ENCODE peak calls at places on chromosomes 2 and 18, in four cellular contexts. S is transverse colon; G is CD8-positive, alpha-beta T cell; V is HCT116. E is an unnamed sample. For H3K4me1 and H3K27me3, the result is how much of the 10 kb centered on the place peaks cover.

GRCh38 chr2:176140520-176141317 is 10.6 kb upstream of the HOXD4 start:
- DNase-seq in S (peak), G (peak), V (peak), E (no peak)

GRCh38 chr2:228728961-228729360 is 542.1 kb downstream of the PID1 start:
- DNase-seq in V (no peak), G (no peak), S (no peak), E (no peak)

GRCh38 chr2:128805237-128805636 is 486.6 kb upstream of the HS6ST1 start:
- DNase-seq in V (no peak), S (no peak), G (no peak), E (no peak)

GRCh38 chr2:200081221-200081620 is 125.8 kb downstream of the MAIP1 start:
- DNase-seq in S (no peak), G (no peak), V (no peak), E (no peak)

GRCh38 chr2:112833532-112833931 is 3.0 kb downstream of the IL1B start:
- DNase-seq in V (no peak), G (no peak), S (no peak), E (no peak)

GRCh38 chr2:47833516-47833968 is 50.6 kb downstream of the MSH6 start:
- DNase-seq in V (no peak), S (no peak), G (no peak), E (no peak)

GRCh38 chr2:188039307-188039706 is 252.4 kb upstream of the GULP1 start:
- DNase-seq in S (no peak), G (no peak), V (no peak), E (no peak)

GRCh38 chr2:233438573-233439147 is 84.4 kb downstream of the DGKD start:
- DNase-seq in G (no peak), S (no peak), V (no peak), E (no peak)

GRCh38 chr2:225103737-225104141 is 61.5 kb upstream of the DOCK10 start:
- DNase-seq in G (no peak), S (no peak), V (no peak), E (no peak)

GRCh38 chr2:213065583-213066444 is 85.6 kb downstream of the IKZF2 start:
- DNase-seq in G (no peak), V (no peak), S (peak), E (no peak)

GRCh38 chr2:205130111-205130829 is 552.0 kb upstream of the NRP2 start:
- DNase-seq in S (no peak), G (no peak), V (no peak), E (no peak)

GRCh38 chr2:109638807-109639206 is 24.6 kb downstream of the SOWAHC start:
- DNase-seq in V (no peak), S (no peak), G (no peak), E (no peak)

GRCh38 chr2:109129921-109130725 is 1.1 kb downstream of the SH3RF3 start:
- DNase-seq in G (no peak), V (no peak), S (peak), E (no peak)

GRCh38 chr18:80105369-80106167 is 3.5 kb upstream of the ADNP2 start:
- DNase-seq in V (no peak), G (no peak), S (no peak), E (no peak)

GRCh38 chr18:70377317-70377799 is 88.5 kb downstream of the SOCS6 start:
- DNase-seq in G (no peak), V (no peak), S (no peak), E (no peak)

GRCh38 chr2:16393483-16394071 is 272.1 kb downstream of the CYRIA start:
- DNase-seq in G (no peak), V (no peak), S (no peak), E (no peak)

GRCh38 chr2:235026649-235027557 is 75.1 kb downstream of the SH3BP4 start:
- DNase-seq in V (peak), G (no peak), S (peak), E (no peak)

GRCh38 chr18:12442946-12443345 is 35.2 kb downstream of the PRELID3A start:
- DNase-seq in S (no peak), V (no peak), G (no peak), E (no peak)

GRCh38 chr2:216006164-216006663 is 7.1 kb downstream of the MREG start:
- DNase-seq in G (peak), V (no peak), S (peak), E (no peak)

GRCh38 chr2:83112863-83113262 is 1346.2 kb downstream of the SUCLG1 start:
- DNase-seq in V (no peak), S (no peak), G (no peak), E (no peak)

GRCh38 chr2:178510388-178510787 is 30.1 kb downstream of the PLEKHA3 start:
- DNase-seq in G (no peak), S (no peak), V (no peak), E (no peak)

GRCh38 chr2:72340665-72341064 is 193.0 kb upstream of the CYP26B1 start:
- DNase-seq in V (no peak), G (no peak), S (no peak), E (no peak)

GRCh38 chr18:70382032-70382431 is 93.2 kb downstream of the SOCS6 start:
- DNase-seq in G (no peak), S (peak), V (no peak), E (no peak)

GRCh38 chr2:226660524-226660923 is 139.1 kb downstream of the IRS1 start:
- DNase-seq in S (peak), V (no peak), G (no peak), E (no peak)

GRCh38 chr2:132489150-132489549 is 72.5 kb downstream of the GPR39 start:
- DNase-seq in V (no peak), G (no peak), S (no peak), E (no peak)

GRCh38 chr2:86223682-86224560 is 24.7 kb downstream of the MRPL35 start:
- DNase-seq in G (no peak), S (no peak), V (no peak), E (no peak)

GRCh38 chr2:55718165-55719008 is 24.7 kb upstream of the PNPT1 start:
- DNase-seq in G (peak), V (peak), S (peak), E (peak)

GRCh38 chr2:43454791-43455190 is 141.0 kb downstream of the THADA start:
- DNase-seq in S (no peak), V (no peak), G (no peak), E (no peak)

GRCh38 chr2:191946471-191947182 is 99.7 kb upstream of the CAVIN2 start:
- DNase-seq in S (no peak), G (no peak), V (no peak), E (no peak)

GRCh38 chr2:196853301-196854087 is 44.3 kb upstream of the C2orf66 start:
- DNase-seq in G (no peak), V (no peak), S (no peak), E (no peak)

GRCh38 chr2:144465723-144466122 is 54.2 kb downstream of the ZEB2 start:
- DNase-seq in S (no peak), V (no peak), G (no peak), E (no peak)

GRCh38 chr2:144460981-144461766 is 58.7 kb downstream of the ZEB2 start:
- DNase-seq in S (peak), V (no peak), G (no peak), E (no peak)

GRCh38 chr2:144459937-144460336 is 60.0 kb downstream of the ZEB2 start:
- DNase-seq in V (no peak), S (no peak), G (no peak), E (no peak)

GRCh38 chr2:144464730-144465129 is 55.2 kb downstream of the ZEB2 start:
- DNase-seq in V (no peak), S (no peak), G (no peak), E (no peak)

DNA sequence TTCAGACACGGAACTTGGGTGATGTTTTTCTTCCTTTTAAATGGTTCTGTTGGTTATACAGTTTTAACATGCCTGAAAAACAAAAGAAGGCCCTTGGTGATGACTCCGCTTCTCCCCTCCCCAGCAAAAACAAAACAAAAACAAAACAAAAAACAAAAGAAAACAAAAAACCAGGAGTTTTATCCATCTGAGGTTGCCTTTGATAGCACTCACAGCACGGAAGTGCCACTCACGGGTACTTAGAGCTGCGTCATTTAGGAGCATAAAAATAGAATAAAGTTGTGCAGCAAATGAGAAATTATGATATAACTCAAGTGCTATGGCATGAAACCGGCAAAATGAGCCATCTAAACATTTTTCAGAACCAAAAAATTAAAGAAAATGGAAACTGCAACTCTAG is 57.7 kb downstream of the ZEB2 start:
- DNase-seq in S (no peak), G (no peak), V (no peak), E (no peak)
- H3K4me1 ChIP-seq in S (under half), G (under half), V (under half), E (under half)

GRCh38 chr2:11680181-11680900 is 10.3 kb upstream of the NTSR2 start:
- DNase-seq in V (no peak), G (no peak), S (no peak), E (no peak)
- H3K27me3 ChIP-seq in V (under half), G (under half), S (under half), E (under half)

GRCh38 chr2:63735931-63736820 is 105.5 kb upstream of the UGP2 start:
- DNase-seq in V (no peak), G (no peak), S (no peak), E (no peak)
- H3K4me1 ChIP-seq in V (under half), G (under half), S (under half), E (under half)

GRCh38 chr2:70961648-70961994 is 16.8 kb upstream of the ANKRD53 start:
- DNase-seq in G (no peak), V (no peak), S (no peak), E (no peak)
- H3K27me3 ChIP-seq in G (under half), V (under half), S (under half), E (under half)

DNA sequence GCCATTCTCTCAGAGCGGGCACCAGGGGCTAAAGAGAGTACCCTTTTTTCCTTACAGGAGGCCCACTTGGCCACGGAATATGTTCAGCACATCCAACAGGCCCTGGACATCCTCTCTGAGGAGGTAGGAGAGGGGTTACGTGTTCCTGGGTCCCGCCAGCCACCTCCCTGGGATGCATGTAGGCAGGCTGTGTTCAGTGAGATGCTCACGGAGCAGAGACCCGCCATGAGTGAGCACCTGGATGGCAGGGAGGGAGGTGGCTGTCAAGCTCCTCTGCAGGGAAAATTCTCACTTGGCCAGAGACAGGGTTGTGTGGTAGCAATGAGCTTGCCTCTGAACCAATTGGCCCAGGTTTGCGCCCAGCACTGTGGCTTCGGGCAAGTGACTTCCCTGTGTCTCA is 123.1 kb upstream of the PPP1CB start:
- DNase-seq in G (no peak), S (no peak), V (no peak), E (no peak)
- H3K4me1 ChIP-seq in G (under half), S (under half), V (under half), E (under half)

GRCh38 chr18:32773187-32773712 is 427 bp upstream of the KLHL14 start:
- DNase-seq in S (no peak), V (no peak), G (no peak), E (no peak)
- H3K27me3 ChIP-seq in S (half or more), V (under half), G (under half), E (under half)

DNA sequence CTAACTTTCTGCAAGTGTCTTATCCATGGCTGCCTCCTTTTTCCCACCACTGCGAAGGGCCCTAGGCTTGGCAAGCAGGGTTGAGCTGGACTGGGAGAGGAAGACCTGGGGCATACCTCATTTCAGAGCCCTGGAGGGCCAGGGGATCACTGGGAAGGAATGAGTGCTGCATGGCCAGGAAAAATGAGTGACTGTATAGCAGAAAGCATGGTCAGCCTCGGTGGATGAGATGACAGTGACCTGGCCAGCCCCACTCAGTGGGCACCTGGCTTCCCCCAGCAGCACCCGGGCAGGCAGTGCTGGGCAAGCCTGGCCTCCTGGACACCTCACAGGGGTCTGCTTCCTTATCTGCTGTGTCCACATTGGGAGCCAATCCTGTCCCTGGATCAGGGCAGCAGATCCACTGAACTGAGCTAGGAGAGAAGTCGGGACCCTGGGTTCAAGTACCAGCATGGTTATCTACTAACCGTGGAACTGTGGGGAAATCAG is 76.4 kb downstream of the HS1BP3 start:
- DNase-seq in S (no peak), V (no peak), G (no peak), E (no peak)
- H3K4me1 ChIP-seq in S (under half), V (under half), G (under half), E (under half)

GRCh38 chr2:20660506-20660905 is 6.4 kb upstream of the GDF7 start:
- DNase-seq in S (no peak), V (no peak), G (no peak), E (no peak)
- H3K27me3 ChIP-seq in S (half or more), V (under half), G (under half), E (under half)

E was measured in iPS DF 6.9.